ENCODE peak calls at places on chromosomes 5 and 9, in nine cellular contexts. A is CD8-positive, alpha-beta memory T cell; Z is fibroblast of gingiva; U is tibial artery; X is NCI-H1105; O is GM03348; D is foreskin fibroblast; H is activated effector memory CD4-positive, alpha-beta T cell treated with Interleukin-2 at 50 U/mL for 16 hours; J is neural crest cell. F is an unnamed sample.

GRCh38 chr5:151597749-151598148 is 6.6 kb upstream of the FAT2 start:
- DNase-seq in A (no peak), O (no peak), D (no peak), Z (no peak), H (no peak), J (no peak), X (no peak), U (no peak), F (no peak)

GRCh38 chr9:6619909-6620308 is 25.6 kb downstream of the GLDC start:
- DNase-seq in O (no peak), J (no peak), U (no peak), X (no peak), H (no peak), A (no peak), Z (no peak), D (no peak), F (no peak)

GRCh38 chr5:5270161-5270560 is 130.0 kb downstream of the ADAMTS16 start:
- DNase-seq in O (no peak), U (no peak), A (no peak), X (no peak), H (no peak), Z (no peak), J (no peak), D (no peak), F (no peak)

GRCh38 chr9:126411225-126411947 is 84.8 kb downstream of the MVB12B start:
- DNase-seq in H (no peak), J (no peak), U (no peak), X (peak; percentile 59), A (no peak), Z (peak; percentile 22), O (peak; percentile 59), D (no peak), F (no peak)

GRCh38 chr9:89640391-89640790 is 35.6 kb downstream of the GADD45G start:
- DNase-seq in O (no peak), J (no peak), A (no peak), Z (no peak), D (no peak), U (no peak), X (no peak), H (no peak), F (no peak)

GRCh38 chr5:132777209-132778069 is at the start of gene SEPTIN8:
- DNase-seq in J (peak; percentile 47), U (peak; percentile 81), D (no peak), O (peak; percentile 83), Z (peak; percentile 55), X (no peak), H (peak; percentile 28), A (peak; percentile 49), F (no peak)

GRCh38 chr5:102528600-102528999 is 29.8 kb upstream of the SLCO6A1 start:
- DNase-seq in A (no peak), J (no peak), Z (no peak), U (no peak), D (no peak), O (no peak), H (no peak), X (no peak), F (no peak)

GRCh38 chr9:132798817-132799790 is 79.0 kb downstream of the AK8 start:
- DNase-seq in H (no peak), Z (no peak), A (no peak), U (no peak), O (no peak), X (no peak), J (no peak), D (no peak), F (no peak)

GRCh38 chr9:95419444-95419843 is 97.3 kb downstream of the PTCH1 start:
- DNase-seq in J (no peak), U (no peak), X (no peak), A (no peak), Z (no peak), D (no peak), H (no peak), O (no peak), F (no peak)

GRCh38 chr5:90542827-90543519 is 13.6 kb upstream of the LYSMD3 start:
- DNase-seq in D (no peak), J (no peak), H (no peak), O (no peak), X (no peak), U (no peak), Z (no peak), A (no peak), F (no peak)

GRCh38 chr9:87685871-87686519 is 39.9 kb upstream of the CTSL start:
- DNase-seq in J (no peak), H (no peak), Z (no peak), O (no peak), D (peak; percentile 9), A (no peak), X (no peak), U (no peak), F (no peak)

GRCh38 chr5:118233601-118234000 is 754.7 kb downstream of the DTWD2 start:
- DNase-seq in A (no peak), X (no peak), H (no peak), J (no peak), D (no peak), U (no peak), O (no peak), Z (no peak), F (no peak)

GRCh38 chr5:157343842-157344790 is 78.2 kb downstream of the CYFIP2 start:
- DNase-seq in U (no peak), X (no peak), A (no peak), H (no peak), J (no peak), O (no peak), D (no peak), Z (peak; percentile 45), F (no peak)

GRCh38 chr5:112154940-112155686 is 264.0 kb downstream of the EPB41L4A start:
- DNase-seq in O (no peak), D (peak; percentile 26), A (no peak), J (no peak), H (no peak), Z (no peak), X (no peak), U (no peak), F (no peak)

GRCh38 chr5:118981783-118982182 is 6.6 kb downstream of the DTWD2 start:
- DNase-seq in D (no peak), H (no peak), O (no peak), U (no peak), J (no peak), Z (peak; percentile 1), X (no peak), A (no peak), F (no peak)

GRCh38 chr5:132176987-132177386 is 50.7 kb downstream of the P4HA2 start:
- DNase-seq in U (no peak), X (no peak), D (no peak), A (no peak), Z (no peak), J (no peak), O (no peak), H (no peak), F (no peak)

GRCh38 chr5:21184566-21184965 is 1196.6 kb upstream of the CDH18 start:
- DNase-seq in U (no peak), H (no peak), J (no peak), X (no peak), A (no peak), Z (peak; percentile 32), O (no peak), D (no peak), F (no peak)

GRCh38 chr5:77896338-77896737 is 120.2 kb upstream of the TBCA start:
- DNase-seq in A (no peak), O (no peak), X (no peak), Z (no peak), H (no peak), D (no peak), J (no peak), U (no peak), F (no peak)

GRCh38 chr5:160697281-160697680 is 154.7 kb downstream of the ATP10B start:
- DNase-seq in Z (no peak), X (no peak), J (no peak), O (no peak), A (no peak), H (no peak), U (no peak), D (no peak), F (no peak)

GRCh38 chr9:120935383-120935857 is 8.8 kb upstream of the TRAF1 start:
- DNase-seq in O (peak; percentile 81), Z (peak; percentile 99), D (peak; percentile 93), U (peak; percentile 100), X (peak; percentile 86), J (no peak), A (no peak), H (no peak), F (no peak)

GRCh38 chr5:157626831-157627230 is 25.4 kb downstream of the SOX30 start:
- DNase-seq in A (no peak), X (no peak), Z (no peak), H (no peak), J (no peak), U (no peak), O (no peak), D (no peak), F (no peak)

GRCh38 chr9:14710804-14711203 is 11.7 kb downstream of the CER1 start:
- DNase-seq in X (no peak), O (peak; percentile 9), U (no peak), Z (no peak), J (no peak), A (no peak), H (no peak), D (no peak), F (no peak)

GRCh38 chr5:107704686-107705389 is 34.1 kb upstream of the EFNA5 start:
- DNase-seq in H (no peak), O (no peak), J (no peak), Z (no peak), X (no peak), D (no peak), A (no peak), U (no peak), F (no peak)

GRCh38 chr9:131554865-131555351 is 9.6 kb downstream of the PRRT1B start:
- DNase-seq in H (no peak), Z (no peak), D (no peak), J (no peak), O (no peak), U (no peak), A (no peak), X (no peak), F (no peak)

GRCh38 chr5:11785771-11786342 is 118.4 kb downstream of the CTNND2 start:
- DNase-seq in J (no peak), Z (no peak), D (no peak), U (no peak), H (no peak), O (no peak), X (no peak), A (no peak), F (no peak)

GRCh38 chr5:3943803-3944202 is 348.2 kb downstream of the IRX1 start:
- DNase-seq in D (no peak), Z (no peak), X (no peak), J (no peak), O (no peak), U (no peak), A (no peak), H (no peak), F (no peak)

GRCh38 chr5:39284552-39284951 is 65.2 kb upstream of the FYB1 start:
- DNase-seq in A (no peak), X (no peak), H (no peak), Z (no peak), D (no peak), U (no peak), J (no peak), O (no peak), F (no peak)

F was measured in NT2/D1.